ENCODE peak calls at places on chromosomes 2 and 18, in eight cellular contexts. M, H, V, F, Q, Z, N and X are unnamed samples.

GRCh38 chr2:241808701-241809382 is at the start of gene NEU4:
- DNase-seq in M (no peak), H (no peak), V (no peak), F (no peak), Q (peak; percentile 55), Z (no peak), N (no peak), X (no peak)

GRCh38 chr2:24050041-24050655 is 607 bp downstream of the FKBP1B start:
- DNase-seq in M (no peak), H (peak; percentile 16), V (no peak), F (no peak), Q (peak; percentile 69), Z (peak; percentile 9), N (no peak), X (no peak)

GRCh38 chr18:11989966-11990380 is 8.7 kb downstream of the IMPA2 start:
- DNase-seq in M (peak; percentile 40), H (no peak), V (peak; percentile 22), F (no peak), Q (no peak), Z (no peak), N (no peak), X (no peak)

GRCh38 chr2:38147333-38148121 is 71.6 kb upstream of the CYP1B1 start:
- DNase-seq in M (no peak), H (peak; percentile 89), V (peak; percentile 63), F (no peak), Q (no peak), Z (no peak), N (no peak), X (no peak)

GRCh38 chr2:235957231-235957630 is 211.0 kb downstream of the GBX2 start:
- DNase-seq in M (no peak), H (no peak), V (no peak), F (no peak), Q (no peak), Z (no peak), N (no peak), X (no peak)

GRCh38 chr18:79493211-79493800 is 97.6 kb downstream of the NFATC1 start:
- DNase-seq in M (no peak), H (no peak), V (no peak), F (no peak), Q (peak; percentile 56), Z (no peak), N (no peak), X (no peak)

GRCh38 chr2:41966431-41966893 is 81.4 kb upstream of the PKDCC start:
- DNase-seq in M (peak; percentile 97), H (peak; percentile 99), V (peak; percentile 96), F (peak; percentile 79), Q (peak; percentile 96), Z (peak; percentile 82), N (peak; percentile 10), X (peak; percentile 44)

GRCh38 chr2:47250576-47251403 is 95.7 kb upstream of the STPG4 start:
- DNase-seq in M (peak; percentile 99), H (peak; percentile 25), V (peak; percentile 96), F (no peak), Q (no peak), Z (no peak), N (no peak), X (no peak)

GRCh38 chr2:133109772-133110171 is 439.8 kb upstream of the LYPD1 start:
- DNase-seq in M (no peak), H (peak; percentile 79), V (peak; percentile 87), F (no peak), Q (no peak), Z (no peak), N (no peak), X (peak; percentile 79)

GRCh38 chr18:1014496-1014895 is 109.8 kb downstream of the ADCYAP1 start:
- DNase-seq in M (no peak), H (peak; percentile 29), V (no peak), F (no peak), Q (no peak), Z (no peak), N (no peak), X (no peak)

GRCh38 chr2:157194097-157194688 is 63.3 kb upstream of the GALNT5 start:
- DNase-seq in M (no peak), H (peak; percentile 62), V (peak; percentile 79), F (peak; percentile 20), Q (no peak), Z (peak; percentile 28), N (peak; percentile 47), X (peak; percentile 33)

GRCh38 chr2:109102588-109103233 is 26.3 kb upstream of the SH3RF3 start:
- DNase-seq in M (no peak), H (no peak), V (no peak), F (no peak), Q (no peak), Z (no peak), N (no peak), X (no peak)

GRCh38 chr2:136210822-136211221 is 92.9 kb upstream of the CXCR4 start:
- DNase-seq in M (no peak), H (no peak), V (no peak), F (no peak), Q (no peak), Z (no peak), N (no peak), X (no peak)
- H3K4me1 ChIP-seq in M (peaks cover 40% of the 10 kb centered on the region), H (no peaks in the 10 kb centered on the region), V (no peaks in the 10 kb centered on the region), F (no peaks in the 10 kb centered on the region), Q (no peaks in the 10 kb centered on the region), Z (peaks cover 4% of the 10 kb centered on the region), N (no peaks in the 10 kb centered on the region), X (no peaks in the 10 kb centered on the region)

GRCh38 chr2:170762760-170763159 is 7.4 kb upstream of the ERICH2 start:
- DNase-seq in M (no peak), H (no peak), V (no peak), F (no peak), Q (no peak), Z (no peak), N (no peak), X (no peak)
- TF ChIP-seq CTCF in M (no peak), H (no peak), V (no peak), F (no peak), Q (no peak), Z (no peak), N (no peak), X (no peak)

DNA sequence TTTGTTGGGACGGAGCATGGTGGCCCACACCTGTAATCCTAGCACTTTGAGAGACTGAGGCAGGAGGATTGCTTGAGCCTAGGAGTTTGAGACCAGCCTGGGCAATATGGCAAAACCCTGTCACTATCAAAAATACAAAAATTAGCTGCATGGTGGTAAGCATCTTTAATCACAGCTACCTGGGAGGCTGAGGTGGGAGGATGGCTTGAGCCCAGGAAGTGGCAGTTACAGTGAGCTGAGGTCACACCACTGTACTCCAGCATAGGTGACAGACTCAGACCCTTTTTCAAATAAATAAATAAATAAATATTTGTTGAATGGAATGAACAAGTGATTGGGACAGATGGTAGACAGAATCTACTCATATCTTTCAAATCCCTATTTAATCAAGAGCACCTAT is 5.7 kb upstream of the ITPRIPL1 start:
- DNase-seq in M (no peak), H (no peak), V (no peak), F (no peak), Q (peak; percentile 31), Z (no peak), N (no peak), X (no peak)
- H3K27ac ChIP-seq in M (no peak overlapping the region), H (no peak overlapping the region), V (no peak overlapping the region), F (no peak overlapping the region), Q (no peak overlapping the region), Z (no peak overlapping the region), N (no peak overlapping the region), X (no peak overlapping the region)

GRCh38 chr2:44946681-44947360 is 5.3 kb downstream of the SIX3 start:
- DNase-seq in M (no peak), H (no peak), V (no peak), F (no peak), Q (no peak), Z (no peak), N (no peak), X (no peak)
- H3K4me1 ChIP-seq in M (no peaks in the 10 kb centered on the region), H (no peaks in the 10 kb centered on the region), V (no peaks in the 10 kb centered on the region), F (peaks cover under 1% of the 10 kb centered on the region), Q (no peaks in the 10 kb centered on the region), Z (peaks cover 32% of the 10 kb centered on the region), N (no peaks in the 10 kb centered on the region), X (no peaks in the 10 kb centered on the region)

DNA sequence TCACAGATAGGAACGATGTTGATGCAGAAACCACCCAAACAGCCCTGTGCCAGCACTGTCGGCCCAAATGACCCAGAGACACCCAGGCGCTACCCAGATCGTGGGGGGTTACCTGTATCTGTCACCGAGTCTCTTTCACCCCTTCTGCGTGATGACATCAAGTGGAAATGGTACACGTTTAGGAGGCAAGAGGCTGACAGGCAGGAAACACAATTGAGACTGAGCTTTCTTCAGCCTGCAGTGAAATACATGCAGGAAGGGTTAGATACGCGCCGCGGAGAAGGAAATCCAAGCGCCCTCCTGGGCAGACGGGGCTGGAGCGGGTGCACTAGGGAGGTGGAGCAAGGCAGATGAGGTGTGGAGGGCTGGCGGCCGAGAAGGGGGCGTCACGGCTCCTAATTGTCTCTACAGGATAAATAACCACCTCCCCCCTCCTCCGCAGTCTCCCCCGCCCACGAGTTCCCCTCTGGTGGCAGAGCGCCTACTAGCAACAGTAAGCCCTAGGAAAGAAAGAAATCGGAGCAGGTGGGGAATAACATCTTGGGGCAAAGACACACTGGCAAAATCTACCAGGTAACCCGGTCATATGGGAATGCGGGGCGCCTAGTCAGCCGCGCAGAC is at the start of gene RNF152:
- DNase-seq in M (no peak), H (peak; percentile 23), V (no peak), F (peak; percentile 0), Q (peak; percentile 68), Z (peak; percentile 44), N (no peak), X (no peak)
- TF ChIP-seq CTCF in M (no peak), H (peak; percentile 27), V (no peak), F (no peak), Q (no peak), Z (peak; percentile 14), N (no peak), X (peak; percentile 24)

GRCh38 chr2:150900913-150901312 is 360.8 kb downstream of the RBM43 start:
- DNase-seq in M (no peak), H (no peak), V (no peak), F (no peak), Q (no peak), Z (no peak), N (no peak), X (no peak)
- H3K27ac ChIP-seq in M (no peak overlapping the region), H (no peak overlapping the region), V (no peak overlapping the region), F (no peak overlapping the region), Q (no peak overlapping the region), Z (no peak overlapping the region), N (no peak overlapping the region), X (no peak overlapping the region)

GRCh38 chr2:120952318-120952717 is 216.7 kb downstream of the GLI2 start:
- DNase-seq in M (no peak), H (peak; percentile 83), V (no peak), F (no peak), Q (no peak), Z (no peak), N (no peak), X (no peak)
- H3K4me1 ChIP-seq in M (no peaks in the 10 kb centered on the region), H (no peaks in the 10 kb centered on the region), V (peaks cover 23% of the 10 kb centered on the region), F (peaks cover 82% of the 10 kb centered on the region), Q (no peaks in the 10 kb centered on the region), Z (no peaks in the 10 kb centered on the region), N (no peaks in the 10 kb centered on the region), X (no peaks in the 10 kb centered on the region)